ENCODE peak calls at places on chromosomes 11 and 22, in ten cellular contexts. O is uterus, M is Peyer's patch, K is transverse colon, I is stomach, R is upper lobe of left lung, W is A549, E is esophagus muscularis mucosa, C is esophagus squamous epithelium, Z is gastrocnemius medialis. V is an unnamed sample.

GRCh38 chr11:88383446-88383845 is 45.9 kb upstream of the CTSC start:
- DNase-seq in E (no peak), I (no peak), R (no peak), M (no peak), O (no peak), C (no peak), Z (no peak), W (peak), K (no peak), V (no peak)

GRCh38 chr11:69085490-69086095 is 36.9 kb downstream of the TPCN2 start:
- DNase-seq in O (no peak), I (no peak), E (no peak), Z (no peak), K (no peak), M (no peak), C (no peak), R (peak), W (no peak), V (no peak)

GRCh38 chr11:5600374-5600851 is 4.0 kb downstream of the TRIM6 start:
- DNase-seq in O (peak), K (peak), M (peak), R (no peak), E (no peak), C (no peak), I (peak), W (peak), Z (peak), V (peak)

GRCh38 chr22:30044369-30044768 is 35.9 kb upstream of the HORMAD2 start:
- DNase-seq in E (no peak), Z (no peak), W (no peak), O (no peak), I (peak), M (no peak), C (no peak), K (peak), R (no peak), V (no peak)

GRCh38 chr11:94219771-94220170 is 84.6 kb upstream of the IZUMO1R start:
- DNase-seq in W (no peak), K (no peak), E (no peak), O (no peak), I (no peak), R (no peak), Z (no peak), C (no peak), M (no peak), V (no peak)

GRCh38 chr11:118841469-118842222 is 42.0 kb upstream of the CXCR5 start:
- DNase-seq in O (no peak), M (no peak), R (no peak), Z (no peak), W (no peak), E (no peak), C (no peak), K (peak), I (no peak), V (no peak)

GRCh38 chr11:13929551-13929950 is 33.0 kb upstream of the SPON1 start:
- DNase-seq in I (no peak), Z (no peak), W (no peak), E (peak), M (no peak), C (no peak), K (no peak), R (no peak), O (no peak), V (no peak)

GRCh38 chr11:58135171-58135570 is 9.8 kb upstream of the OR9I1 start:
- DNase-seq in E (no peak), O (no peak), C (no peak), K (no peak), R (no peak), I (no peak), M (no peak), W (no peak), Z (no peak), V (no peak)

GRCh38 chr11:87046824-87047223 is 9.1 kb downstream of the TMEM135 start:
- DNase-seq in C (no peak), R (no peak), W (no peak), I (no peak), E (no peak), M (no peak), K (no peak), O (no peak), Z (no peak), V (no peak)

GRCh38 chr11:2290351-2290841 is 11.3 kb downstream of the C11orf21 start:
- DNase-seq in I (peak), W (peak), Z (no peak), C (no peak), R (peak), M (peak), E (no peak), K (no peak), O (peak), V (peak)

GRCh38 chr11:30735946-30736345 is 149.8 kb upstream of the MPPED2 start:
- DNase-seq in Z (no peak), W (no peak), M (no peak), O (no peak), K (no peak), R (no peak), I (no peak), E (no peak), C (no peak), V (no peak)

GRCh38 chr11:33317662-33318061 is 60.5 kb downstream of the HIPK3 start:
- DNase-seq in Z (no peak), R (no peak), K (no peak), I (no peak), O (no peak), W (no peak), E (no peak), M (no peak), C (no peak), V (no peak)

GRCh38 chr11:80621871-80622270 is 1181.0 kb upstream of the TENM4 start:
- DNase-seq in Z (no peak), O (no peak), K (no peak), C (no peak), I (no peak), W (no peak), M (no peak), E (no peak), R (no peak), V (no peak)

GRCh38 chr11:108887436-108888238 is 222.8 kb downstream of the DDX10 start:
- DNase-seq in K (no peak), E (no peak), C (no peak), M (no peak), O (no peak), Z (no peak), W (no peak), R (no peak), I (no peak), V (no peak)

GRCh38 chr11:10735532-10736465 is 15.2 kb upstream of the CTR9 start:
- DNase-seq in I (peak), Z (peak), C (peak), W (peak), O (peak), K (peak), E (peak), R (peak), M (peak), V (peak)

GRCh38 chr11:7520011-7520942 is 6.5 kb downstream of the PPFIBP2 start:
- DNase-seq in O (no peak), E (no peak), I (no peak), R (no peak), W (no peak), K (no peak), Z (no peak), M (no peak), C (no peak), V (peak)

GRCh38 chr22:37164535-37164887 is 14.8 kb upstream of the IL2RB start:
- DNase-seq in R (no peak), M (no peak), I (no peak), O (no peak), K (no peak), C (no peak), Z (no peak), W (no peak), E (no peak), V (no peak)

GRCh38 chr22:37161442-37161841 is 11.7 kb upstream of the IL2RB start:
- DNase-seq in C (no peak), E (no peak), Z (no peak), K (no peak), O (no peak), I (no peak), M (no peak), W (peak), R (no peak), V (peak)

GRCh38 chr22:37163618-37164534 is 14.2 kb upstream of the IL2RB start:
- DNase-seq in E (no peak), O (no peak), R (no peak), M (no peak), W (no peak), C (no peak), I (no peak), K (no peak), Z (no peak), V (peak)

GRCh38 chr22:37163096-37163489 is 13.4 kb upstream of the IL2RB start:
- DNase-seq in R (no peak), K (no peak), W (no peak), O (no peak), Z (no peak), C (no peak), I (no peak), E (no peak), M (no peak), V (no peak)

DNA sequence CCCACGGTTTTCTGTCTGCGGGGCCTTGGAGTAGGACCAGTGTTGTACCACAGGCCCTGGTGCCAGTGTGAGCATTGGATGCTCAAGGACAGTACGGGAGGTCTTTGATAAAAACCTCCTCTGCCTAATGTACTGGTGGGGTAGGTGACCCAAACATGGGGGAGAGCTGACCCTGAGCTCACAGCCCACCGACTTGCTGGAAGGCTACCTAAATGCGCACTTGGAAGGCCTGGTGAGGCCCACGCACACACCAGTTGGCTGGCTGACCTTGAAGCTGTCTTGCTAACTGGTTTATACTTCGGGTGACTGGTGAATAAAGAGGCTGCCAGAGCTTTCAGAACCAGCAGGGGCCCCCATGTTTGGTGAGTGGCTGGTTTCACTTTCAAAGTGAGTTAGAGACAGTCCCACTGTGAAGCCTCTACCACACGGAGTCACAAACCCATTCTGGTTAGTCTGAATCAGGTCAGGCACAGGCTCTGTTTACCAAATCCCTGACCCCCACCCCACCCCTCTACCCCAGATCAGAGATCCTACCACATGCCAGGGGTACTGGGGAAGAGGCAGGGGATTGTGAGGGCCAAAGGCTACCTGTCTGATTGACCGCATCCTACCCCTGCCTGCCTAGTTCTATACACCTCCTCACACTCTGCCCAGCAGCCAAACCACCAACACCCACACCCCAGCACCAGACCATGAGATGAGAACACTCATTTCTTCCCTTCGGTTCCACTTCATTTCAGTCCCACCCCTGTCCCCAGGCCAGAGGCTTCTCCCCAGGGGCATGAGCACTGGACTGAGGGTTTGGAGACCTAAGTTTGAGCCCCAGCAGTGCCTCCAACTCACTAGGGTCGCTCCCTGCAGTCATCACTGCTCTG is 12.7 kb upstream of the IL2RB start:
- DNase-seq in I (no peak), K (peak), O (no peak), W (no peak), M (no peak), E (no peak), R (no peak), C (no peak), Z (no peak), V (no peak)
- TF ChIP-seq POLR2A in I (no peak), K (no peak), O (no peak), W (no peak), M (no peak), E (no peak), R (no peak), C (no peak), Z (no peak), V (no peak)

GRCh38 chr11:841981-842369 is 354 bp downstream of the POLR2L start:
- DNase-seq in M (no peak), O (no peak), K (no peak), C (no peak), I (no peak), W (no peak), Z (no peak), R (no peak), E (no peak), V (peak)

GRCh38 chr11:837990-838307 is 4.4 kb downstream of the POLR2L start:
- DNase-seq in O (no peak), M (no peak), C (no peak), I (no peak), R (no peak), K (no peak), E (no peak), Z (no peak), W (no peak), V (no peak)

GRCh38 chr11:839280-839623 is 3.1 kb downstream of the POLR2L start:
- DNase-seq in O (no peak), E (no peak), R (no peak), W (no peak), M (no peak), I (no peak), C (no peak), K (no peak), Z (no peak), V (no peak)

GRCh38 chr11:838441-839279 is 3.7 kb downstream of the POLR2L start:
- DNase-seq in I (no peak), W (peak), K (peak), Z (no peak), M (no peak), E (no peak), R (peak), O (no peak), C (no peak), V (peak)

DNA sequence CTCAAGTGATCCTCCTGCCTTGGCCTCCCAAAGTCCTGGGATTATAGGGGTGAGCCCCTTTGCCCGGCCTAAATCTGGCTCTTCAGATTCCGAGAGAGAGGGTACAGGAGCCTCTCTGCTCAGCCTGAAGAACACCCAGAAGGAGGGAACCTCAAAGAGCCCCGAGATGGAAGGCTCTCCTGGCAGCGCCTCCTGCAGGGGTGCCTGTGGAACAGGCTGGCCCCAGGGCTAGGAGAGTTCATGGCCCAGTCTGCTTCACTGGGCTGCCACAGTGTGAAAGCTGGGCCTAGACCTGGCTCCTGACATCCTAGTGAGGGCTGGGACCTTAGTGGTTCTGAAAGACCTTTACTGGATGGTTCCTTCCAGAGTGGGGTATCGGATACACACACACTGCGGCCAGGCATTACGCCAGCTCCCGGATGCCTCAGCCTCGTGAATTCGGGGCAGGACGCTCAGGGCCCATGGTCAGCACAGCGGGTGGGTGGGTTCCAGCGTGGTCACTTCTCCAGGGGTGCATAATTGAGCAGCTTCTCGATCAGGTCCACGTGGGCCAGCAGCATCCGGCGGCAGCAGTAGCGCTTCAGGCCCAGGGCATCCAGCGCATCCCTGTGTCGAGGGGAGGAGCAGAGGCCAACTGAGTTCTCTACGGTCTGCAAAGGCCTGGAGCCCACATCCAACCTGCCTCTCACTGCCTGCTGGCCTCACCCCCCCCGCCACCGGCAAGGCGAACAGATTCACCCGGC is 2.3 kb downstream of the POLR2L start:
- DNase-seq in Z (no peak), W (peak), E (no peak), M (no peak), I (no peak), C (no peak), K (no peak), R (peak), O (no peak), V (no peak)
- TF ChIP-seq CTCF in Z (no peak), W (peak), E (no peak), M (peak), I (no peak), C (no peak), K (no peak), R (no peak), O (no peak), V (peak)

GRCh38 chr11:766106-766940 is 11.0 kb downstream of the GATD1 start:
- DNase-seq in E (no peak), M (no peak), W (peak), O (no peak), C (no peak), Z (no peak), I (no peak), K (no peak), R (no peak), V (no peak)
- TF ChIP-seq POLR2A in E (no peak), M (no peak), W (no peak), O (no peak), C (no peak), Z (no peak), I (no peak), K (no peak), R (no peak), V (no peak)

GRCh38 chr11:56394381-56394780 is 18.1 kb upstream of the OR5AL1 start:
- DNase-seq in W (no peak), O (no peak), Z (no peak), R (no peak), K (no peak), I (no peak), E (no peak), M (no peak), C (no peak), V (no peak)

DNA sequence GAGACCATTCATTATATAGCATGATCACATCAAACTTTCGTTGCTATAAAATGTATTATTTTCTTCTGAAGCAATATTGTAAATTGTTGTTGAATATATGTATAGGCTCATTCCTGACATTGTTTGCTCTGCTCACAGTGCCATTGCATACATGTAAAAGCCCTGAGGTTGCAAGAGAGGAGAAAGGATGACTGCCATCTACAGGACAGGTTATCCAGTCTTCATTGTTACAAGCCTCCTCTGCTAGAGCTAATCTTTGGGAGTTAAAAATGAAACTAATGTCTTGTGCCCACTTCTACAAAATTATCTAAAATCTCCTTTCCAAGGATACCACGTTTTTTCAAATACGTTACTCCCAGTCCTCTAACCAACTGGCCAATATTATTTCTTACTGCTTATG is 16.4 kb upstream of the OR5AL1 start:
- DNase-seq in M (no peak), C (no peak), E (no peak), Z (no peak), R (no peak), I (no peak), W (no peak), O (no peak), K (no peak), V (peak)
- TF ChIP-seq CTCF in M (no peak), C (no peak), E (no peak), Z (no peak), R (no peak), I (no peak), W (no peak), O (no peak), K (no peak), V (no peak)

DNA sequence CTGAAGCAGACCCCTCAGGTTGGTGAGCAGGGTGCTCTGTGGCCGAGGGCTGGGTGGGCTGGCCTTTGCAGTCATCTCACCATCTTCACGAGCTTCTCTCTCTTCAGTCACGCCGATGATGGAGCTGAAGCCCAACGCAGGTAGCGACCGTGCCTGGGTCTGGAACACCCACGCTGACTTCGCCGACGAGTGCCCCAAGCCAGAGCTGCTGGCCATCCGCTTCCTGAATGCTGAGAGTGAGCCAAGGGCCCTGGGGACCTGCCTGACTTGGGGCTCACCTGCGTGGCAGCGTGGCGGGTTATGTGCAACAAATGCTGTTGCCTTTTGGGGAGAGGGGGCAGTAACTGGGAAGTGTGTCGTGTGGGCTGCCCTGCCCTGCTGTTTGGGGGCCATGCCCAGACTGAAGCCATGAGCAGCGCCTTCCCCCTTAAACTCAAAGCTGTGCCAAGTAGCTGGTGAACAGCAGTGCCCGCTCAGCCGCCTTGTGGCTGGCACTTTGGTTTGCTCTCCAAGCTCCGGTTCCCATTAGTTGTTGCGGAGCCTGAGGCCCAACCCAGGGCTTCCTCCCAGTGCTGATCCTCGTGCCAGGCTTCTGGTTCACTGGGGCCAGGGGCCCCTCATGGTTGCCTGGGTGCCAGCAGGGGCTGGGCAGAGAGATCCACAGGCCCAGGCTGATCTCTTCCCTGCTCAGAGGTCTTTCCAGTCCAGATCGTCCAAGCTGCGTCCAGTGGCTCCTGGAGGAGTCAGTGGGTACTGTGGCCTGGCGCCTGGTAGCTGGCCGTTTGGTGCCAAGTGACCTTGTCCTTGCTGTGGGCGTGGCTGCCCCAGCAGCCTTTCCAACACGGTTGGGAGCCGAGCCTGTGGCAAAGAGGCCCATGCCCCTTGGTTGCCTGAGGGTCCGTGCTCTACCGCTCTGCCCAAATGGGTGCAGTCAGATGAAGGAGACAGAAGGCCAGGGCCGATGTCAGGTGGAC is 6.1 kb upstream of the ZDHHC8 start:
- DNase-seq in R (peak), Z (no peak), O (no peak), M (no peak), I (peak), C (no peak), K (no peak), E (no peak), W (no peak), V (no peak)
- TF ChIP-seq POLR2A in R (no peak), Z (no peak), O (no peak), M (no peak), I (no peak), C (no peak), K (no peak), E (no peak), W (no peak), V (no peak)

GRCh38 chr11:124738713-124739478 is 846 bp upstream of the NRGN start:
- DNase-seq in E (no peak), K (no peak), R (peak), C (no peak), M (no peak), I (no peak), O (no peak), Z (no peak), W (no peak), V (no peak)

GRCh38 chr11:124739479-124740276 is at the start of gene NRGN:
- DNase-seq in W (peak), O (peak), M (peak), Z (peak), C (peak), K (peak), R (peak), E (peak), I (peak), V (peak)

GRCh38 chr11:124737638-124738293 is 2.0 kb upstream of the NRGN start:
- DNase-seq in K (no peak), I (no peak), W (no peak), M (no peak), O (no peak), E (no peak), R (no peak), C (no peak), Z (no peak), V (no peak)

GRCh38 chr11:124743050-124743449 is 3.3 kb downstream of the NRGN start:
- DNase-seq in E (no peak), W (no peak), K (no peak), Z (no peak), M (no peak), O (no peak), I (no peak), C (no peak), R (no peak), V (no peak)

GRCh38 chr11:124740277-124740882 is 638 bp downstream of the NRGN start:
- DNase-seq in Z (no peak), E (no peak), I (no peak), C (no peak), O (no peak), R (peak), W (peak), K (no peak), M (peak), V (peak)
- TF ChIP-seq CTCF in Z (no peak), E (peak), I (no peak), C (peak), O (peak), R (peak), W (peak), K (peak), M (peak), V (no peak)

GRCh38 chr11:117223741-117224685 is 7.9 kb downstream of the PCSK7 start:
- DNase-seq in W (no peak), Z (no peak), O (no peak), R (no peak), M (no peak), C (no peak), E (no peak), I (no peak), K (peak), V (no peak)
- TF ChIP-seq POLR2A in W (no peak), Z (no peak), O (no peak), R (no peak), M (no peak), C (no peak), E (no peak), I (no peak), K (no peak), V (no peak)

V was measured in NB4.